ENCODE peak calls at places on chromosomes 6 and 20, in seven cellular contexts. E, V, D, Y, Z, P and R are unnamed samples.

GRCh38 chr6:70601014-70601413 is 34.3 kb downstream of the SDHAF4 start:
- DNase-seq in Z (no peak), E (no peak), V (no peak), D (no peak), P (no peak), Y (no peak), R (no peak)

GRCh38 chr6:168120390-168121307 is 41.6 kb upstream of the FRMD1 start:
- DNase-seq in P (no peak), E (no peak), Z (no peak), D (no peak), Y (no peak), V (no peak), R (no peak)

GRCh38 chr6:51841656-51842055 is 245.8 kb downstream of the PKHD1 start:
- DNase-seq in V (no peak), P (no peak), E (no peak), Z (no peak), Y (no peak), D (no peak), R (no peak)

GRCh38 chr6:28597924-28598323 is 72.2 kb downstream of the GPX5 start:
- DNase-seq in E (no peak), Y (no peak), V (no peak), D (no peak), Z (no peak), P (no peak), R (no peak)

GRCh38 chr6:70841115-70841514 is 115.7 kb downstream of the B3GAT2 start:
- DNase-seq in D (no peak), P (no peak), Y (no peak), Z (no peak), V (no peak), E (no peak), R (peak; percentile 53)

GRCh38 chr20:40945754-40946451 is 82.7 kb upstream of the TOP1 start:
- DNase-seq in E (peak; percentile 25), V (peak; percentile 60), P (peak; percentile 48), D (peak; percentile 80), Y (peak; percentile 35), Z (peak; percentile 52), R (peak; percentile 73)

GRCh38 chr6:77565370-77565769 is 87.5 kb upstream of the MEI4 start:
- DNase-seq in V (no peak), Y (no peak), P (no peak), E (no peak), Z (no peak), D (no peak), R (no peak)

GRCh38 chr6:138734585-138734984 is 39.0 kb upstream of the CCDC28A start:
- DNase-seq in D (no peak), Y (no peak), Z (no peak), P (no peak), V (no peak), E (no peak), R (no peak)

GRCh38 chr6:75205776-75206334 is at the start of gene COL12A1:
- DNase-seq in V (peak; percentile 99), D (peak; percentile 71), Z (peak; percentile 100), Y (peak; percentile 95), E (peak; percentile 99), P (peak; percentile 91), R (peak; percentile 79)

GRCh38 chr20:53594068-53595017 is 704 bp upstream of the ZNF217 start:
- DNase-seq in P (peak; percentile 98), D (peak; percentile 98), V (peak; percentile 75), E (peak; percentile 96), Y (peak; percentile 97), Z (peak; percentile 90), R (peak; percentile 98)

GRCh38 chr6:83792846-83793245 is 60.3 kb upstream of the RIPPLY2 start:
- DNase-seq in P (no peak), Z (no peak), Y (no peak), D (no peak), E (no peak), V (no peak), R (no peak)

GRCh38 chr6:52394251-52394666 is 25.9 kb upstream of the EFHC1 start:
- DNase-seq in Y (no peak), V (no peak), Z (no peak), D (no peak), E (no peak), P (no peak), R (no peak)

GRCh38 chr20:4195499-4195898 is 180.1 kb upstream of the RNF24 start:
- DNase-seq in D (peak; percentile 52), Z (peak; percentile 18), P (no peak), Y (no peak), E (no peak), V (no peak), R (peak; percentile 64)

GRCh38 chr6:87698618-87699017 is 3.4 kb downstream of the AKIRIN2 start:
- DNase-seq in Z (peak; percentile 40), E (no peak), D (no peak), P (no peak), Y (no peak), V (no peak), R (no peak)

GRCh38 chr20:18904192-18904591 is 90.6 kb downstream of the SCP2D1 start:
- DNase-seq in Y (no peak), Z (no peak), E (no peak), V (no peak), D (no peak), P (no peak), R (no peak)
- TF ChIP-seq CTCF in Y (no peak), Z (no peak), E (no peak), V (no peak), D (no peak), P (no peak), R (peak; percentile 29)

GRCh38 chr20:30598460-30599230 is 658.8 kb upstream of the DEFB115 start:
- DNase-seq in D (no peak), Y (no peak), V (no peak), P (no peak), E (no peak), Z (no peak), R (no peak)

GRCh38 chr20:30599990-30600389 is 657.5 kb upstream of the DEFB115 start:
- DNase-seq in V (no peak), Y (no peak), P (no peak), E (no peak), Z (no peak), D (no peak), R (no peak)

GRCh38 chr20:30606990-30607389 is 650.5 kb upstream of the DEFB115 start:
- DNase-seq in Y (no peak), D (no peak), P (no peak), V (no peak), E (no peak), Z (no peak), R (no peak)

GRCh38 chr20:30601974-30602373 is 655.5 kb upstream of the DEFB115 start:
- DNase-seq in P (no peak), E (no peak), V (no peak), D (no peak), Y (no peak), Z (no peak), R (no peak)

DNA sequence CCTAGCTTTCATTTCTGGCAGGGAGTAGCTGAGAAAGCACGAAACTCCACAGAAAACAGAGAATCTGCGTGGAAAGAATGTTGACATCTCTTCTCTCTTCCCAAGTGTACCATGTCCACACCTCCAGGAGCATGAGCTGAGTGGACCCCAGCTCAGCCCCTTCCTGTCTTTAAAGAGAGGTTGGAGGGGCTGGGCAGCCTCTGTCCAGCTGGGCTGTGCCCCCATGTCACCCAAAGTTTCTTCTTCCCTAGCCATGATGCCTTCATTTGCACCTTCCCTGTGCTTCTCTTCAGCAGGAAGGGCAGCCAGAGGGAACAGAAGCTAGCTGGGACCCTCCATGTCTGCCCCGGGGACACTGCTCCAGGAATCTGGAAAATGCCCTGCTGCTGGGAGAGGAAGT is 655.0 kb upstream of the DEFB115 start:
- DNase-seq in E (no peak), V (no peak), D (no peak), Z (no peak), Y (no peak), P (no peak), R (no peak)
- TF ChIP-seq CTCF in E (no peak), V (no peak), D (no peak), Z (no peak), Y (no peak), P (no peak), R (no peak)

GRCh38 chr6:145814501-145815350 is at the start of gene FBXO30:
- DNase-seq in Y (peak; percentile 89), V (peak; percentile 54), Z (peak; percentile 80), P (peak; percentile 93), E (peak; percentile 92), D (peak; percentile 90), R (peak; percentile 94)
- TF ChIP-seq CTCF in Y (no peak), V (no peak), Z (no peak), P (peak; percentile 46), E (peak; percentile 30), D (peak; percentile 9), R (no peak)

GRCh38 chr6:91173651-91174050 is 586.8 kb upstream of the MAP3K7 start:
- DNase-seq in Y (no peak), Z (no peak), P (no peak), E (no peak), V (no peak), D (no peak), R (no peak)

GRCh38 chr6:91166271-91166670 is 579.4 kb upstream of the MAP3K7 start:
- DNase-seq in Y (no peak), D (no peak), V (no peak), P (no peak), E (no peak), Z (no peak), R (no peak)

GRCh38 chr6:91164105-91164504 is 577.2 kb upstream of the MAP3K7 start:
- DNase-seq in P (no peak), Z (no peak), V (no peak), E (no peak), D (no peak), Y (no peak), R (no peak)

DNA sequence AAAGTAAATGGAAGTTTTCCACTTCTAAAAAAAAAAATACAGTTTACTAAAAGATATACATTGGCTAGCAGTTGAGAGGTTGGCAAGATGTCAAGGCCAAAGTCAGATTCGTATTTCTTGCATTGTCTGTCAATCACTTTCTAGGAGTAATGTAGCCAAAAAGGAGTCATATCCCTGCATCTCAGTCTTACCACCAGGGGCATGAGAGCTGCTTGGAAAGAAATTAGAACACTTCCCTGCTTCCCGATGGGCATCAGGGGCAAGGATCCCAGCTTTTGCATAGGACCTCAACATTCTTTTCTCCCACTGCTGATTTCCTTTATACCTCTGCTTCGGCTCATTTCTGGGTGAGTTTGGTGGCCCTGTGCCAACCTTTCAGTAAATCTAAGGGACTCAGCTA is 581.0 kb upstream of the MAP3K7 start:
- DNase-seq in P (no peak), E (no peak), D (no peak), Z (no peak), V (no peak), Y (no peak), R (no peak)
- TF ChIP-seq CTCF in P (no peak), E (no peak), D (peak; percentile 36), Z (no peak), V (peak; percentile 51), Y (no peak), R (peak; percentile 18)

DNA sequence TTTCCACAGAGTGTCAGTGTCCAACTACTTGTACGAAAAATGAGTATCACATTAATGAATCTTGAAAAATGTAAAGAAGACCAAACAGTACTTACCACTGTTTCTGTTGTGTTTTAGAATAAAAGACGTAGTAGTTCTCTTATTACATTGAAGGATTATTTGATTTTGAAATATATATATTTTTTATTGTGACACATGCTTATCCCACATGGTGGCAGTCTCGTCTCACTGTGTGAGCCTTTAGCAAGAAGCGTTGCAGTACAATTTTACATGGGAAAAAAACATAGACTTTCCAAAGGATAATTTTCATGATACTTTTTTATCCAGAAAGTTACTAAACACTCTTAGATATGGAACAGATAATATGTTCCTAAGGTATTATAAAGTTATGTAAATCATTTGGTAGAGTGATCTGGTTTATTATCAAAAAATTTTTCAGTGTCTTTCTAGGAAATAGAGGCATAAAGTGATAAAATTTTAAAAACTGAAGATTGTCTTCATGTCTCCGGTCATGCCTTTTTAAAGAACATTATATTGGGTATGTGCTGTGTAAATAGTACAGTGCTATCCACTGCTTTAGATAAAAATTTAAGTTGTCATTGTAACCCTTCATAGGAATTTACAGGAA is 117.5 kb upstream of the SAMD5 start:
- DNase-seq in Y (no peak), Z (peak; percentile 39), D (peak; percentile 41), E (no peak), P (no peak), V (peak; percentile 20), R (peak; percentile 31)
- TF ChIP-seq CTCF in Y (peak; percentile 39), Z (peak; percentile 52), D (peak; percentile 38), E (no peak), P (peak; percentile 58), V (peak; percentile 55), R (peak; percentile 23)